ENCODE peak calls at places on chromosomes 16 and 17, in four cellular contexts. W is K562, T is H1, U is HCT116. V is an unnamed sample.
A peak's percentile ranks its signal among the peaks of the same experiment; 100 is the strongest.

GRCh38 chr16:877242-878065 is 76.9 kb upstream of the GNG13 start:
- DNase-seq in W (no peak), T (no peak), U (no peak), V (no peak)

GRCh38 chr16:70746040-70746707 is 54.8 kb downstream of the VAC14 start:
- DNase-seq in W (peak; percentile 22), T (no peak), U (peak; percentile 51), V (no peak)

GRCh38 chr17:73901661-73902415 is 257.6 kb upstream of the SDK2 start:
- DNase-seq in W (no peak), T (no peak), U (no peak), V (no peak)

GRCh38 chr16:86962913-86963312 is 354.3 kb downstream of the C16orf95 start:
- DNase-seq in W (peak; percentile 60), T (no peak), U (no peak), V (no peak)

GRCh38 chr17:81977211-81978091 is at the start of gene ASPSCR1:
- DNase-seq in W (peak; percentile 91), T (peak; percentile 57), U (peak; percentile 86), V (peak; percentile 82)

GRCh38 chr17:78707016-78707415 is 75.1 kb downstream of the CYTH1 start:
- DNase-seq in W (no peak), T (no peak), U (no peak), V (no peak)

GRCh38 chr16:79601092-79601977 is 798 bp upstream of the MAF start:
- DNase-seq in W (no peak), T (no peak), U (no peak), V (no peak)

GRCh38 chr17:50887705-50888245 is 21.6 kb upstream of the TOB1 start:
- DNase-seq in W (no peak), T (no peak), U (no peak), V (no peak)

GRCh38 chr17:7549401-7550055 is 670 bp downstream of the TNFSF12 start:
- DNase-seq in W (no peak), T (no peak), U (no peak), V (no peak)

GRCh38 chr16:78516006-78516405 is 416.6 kb downstream of the WWOX start:
- DNase-seq in W (no peak), T (no peak), U (no peak), V (no peak)

GRCh38 chr17:27649929-27650328 is 18.9 kb downstream of the LGALS9 start:
- DNase-seq in W (no peak), T (no peak), U (no peak), V (no peak)

GRCh38 chr16:12439443-12440232 is 364.0 kb downstream of the CPPED1 start:
- DNase-seq in W (no peak), T (no peak), U (no peak), V (no peak)

GRCh38 chr17:79991140-79991923 is 44.3 kb downstream of the TBC1D16 start:
- DNase-seq in W (peak; percentile 86), T (peak; percentile 44), U (peak; percentile 68), V (peak; percentile 40)

GRCh38 chr16:59754854-59755253 is 1020.7 kb upstream of the GOT2 start:
- DNase-seq in W (no peak), T (no peak), U (no peak), V (no peak)

DNA sequence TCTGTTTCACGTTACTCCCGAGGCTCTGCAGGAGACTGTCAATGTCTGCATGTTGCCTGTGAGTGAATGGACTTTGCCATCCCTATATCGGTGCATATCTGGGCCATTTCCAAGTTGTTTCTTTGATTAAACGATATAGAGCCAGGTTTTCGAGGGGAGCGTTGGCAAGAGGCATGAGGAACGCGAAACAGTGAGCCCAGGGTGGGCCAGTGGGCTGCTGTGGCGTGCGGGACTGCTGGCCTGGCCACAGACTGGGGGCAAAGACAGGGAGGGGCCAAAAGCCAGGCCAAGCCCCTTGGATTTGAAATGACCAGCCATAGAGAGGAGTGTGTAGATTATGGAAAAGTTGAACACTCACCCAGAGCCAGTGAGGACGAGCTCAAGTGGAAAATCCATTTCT is 3.5 kb downstream of the CRHR1 start:
- DNase-seq in W (no peak), T (no peak), U (no peak), V (no peak)
- TF ChIP-seq ZNF274 in W (no peak), T (no peak), U (no peak), V (no peak)

DNA sequence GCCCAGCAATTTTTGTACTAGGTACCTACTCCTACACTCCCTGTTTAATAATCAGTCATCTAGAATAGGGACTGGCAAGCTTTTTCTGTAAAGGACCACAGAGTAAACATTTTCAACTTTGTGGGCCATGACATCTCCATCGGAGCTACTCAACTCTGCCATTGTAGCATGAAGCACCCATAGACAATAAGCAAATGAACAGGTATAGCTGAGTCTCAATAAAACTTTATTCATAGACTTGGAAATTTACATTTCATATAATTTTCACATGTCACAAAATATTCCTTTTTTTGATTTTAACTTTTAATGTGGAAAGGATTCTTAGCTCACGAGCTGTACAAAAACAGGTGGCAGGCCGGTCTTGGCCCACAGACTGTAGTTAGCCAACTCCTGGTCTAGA is 345.8 kb downstream of the SOX9 start:
- DNase-seq in W (no peak), T (no peak), U (no peak), V (no peak)
- H3K4me3 ChIP-seq in W (no peak overlapping the region), T (no peak overlapping the region), U (peak overlapping the region; percentile 52), V (no peak overlapping the region)

DNA sequence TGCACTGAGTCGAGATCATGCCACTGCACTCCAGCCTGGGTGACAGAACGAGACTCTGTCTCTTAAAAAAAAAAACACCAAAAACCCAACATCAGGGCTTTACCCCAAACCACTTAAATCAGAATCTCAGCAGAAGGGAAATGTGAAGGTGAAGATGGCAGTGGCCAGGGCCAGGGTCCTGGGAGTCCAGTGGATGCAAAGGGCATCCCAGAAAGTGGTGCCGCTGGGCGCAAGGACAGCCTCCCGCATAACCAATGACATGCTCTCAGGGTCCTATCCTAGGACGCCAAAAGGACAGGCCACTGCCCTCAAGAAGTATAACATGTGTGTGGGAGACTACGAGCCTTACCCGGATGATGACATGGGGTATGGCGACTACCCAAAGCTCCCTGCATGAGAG is 7.9 kb downstream of the TUBD1 start:
- DNase-seq in W (no peak), T (no peak), U (no peak), V (no peak)
- TF ChIP-seq ZNF274 in W (no peak), T (no peak), U (no peak), V (no peak)

GRCh38 chr17:61565213-61565612 is 25.8 kb downstream of the NACA2 start:
- DNase-seq in W (no peak), T (no peak), U (no peak), V (no peak)
- H3K4me3 ChIP-seq in W (no peak overlapping the region), T (no peak overlapping the region), U (no peak overlapping the region), V (no peak overlapping the region)